ENCODE peak calls at places on chromosome 2, in nine cellular contexts. One of them, this sample, is unnamed.

GRCh38 chr2:234880551-234881211 is 71.1 kb upstream of the SH3BP4 start:
- DNase-seq in stimulated activated CD8-positive, alpha-beta memory T cell treated with anti-CD3 and anti-CD28 coated beads, Interleukin-2, amount 100 ng/mL, for 1 hour: no peak
- DNase-seq in HEK293T: no peak
- DNase-seq in LHCN-M2: peak
- DNase-seq in activated T-helper 2 cell treated with anti-CD3 and anti-CD28 coated beads, Interferon-gamma antibody, Interleukin-2, Interleukin-4, amounts not matched to agents 10 μg/mL and 5 μg/mL and 100 μg/mL, durations not matched to agents 14 hours and 24 hours and 36 hours: peak
- DNase-seq in naive thymus-derived CD8-positive, alpha-beta T cell: no peak
- DNase-seq in fibroblast of pulmonary artery: peak
- DNase-seq in left ventricle myocardium superior: no peak
- DNase-seq in GM04504: no peak
- DNase-seq in this sample: no peak

GRCh38 chr2:61018319-61018750 is 280 bp upstream of the PUS10 start:
- DNase-seq in stimulated activated CD8-positive, alpha-beta memory T cell treated with anti-CD3 and anti-CD28 coated beads, Interleukin-2, amount 100 ng/mL, for 1 hour: no peak
- DNase-seq in HEK293T: peak
- DNase-seq in LHCN-M2: peak
- DNase-seq in activated T-helper 2 cell treated with anti-CD3 and anti-CD28 coated beads, Interferon-gamma antibody, Interleukin-2, Interleukin-4, amounts not matched to agents 10 μg/mL and 5 μg/mL and 100 μg/mL, durations not matched to agents 14 hours and 24 hours and 36 hours: no peak
- DNase-seq in naive thymus-derived CD8-positive, alpha-beta T cell: no peak
- DNase-seq in fibroblast of pulmonary artery: peak
- DNase-seq in left ventricle myocardium superior: no peak
- DNase-seq in GM04504: no peak
- DNase-seq in this sample: no peak

GRCh38 chr2:218814540-218815243 is 16.9 kb downstream of the PRKAG3 start:
- DNase-seq in stimulated activated CD8-positive, alpha-beta memory T cell treated with anti-CD3 and anti-CD28 coated beads, Interleukin-2, amount 100 ng/mL, for 1 hour: no peak
- DNase-seq in HEK293T: no peak
- DNase-seq in LHCN-M2: no peak
- DNase-seq in activated T-helper 2 cell treated with anti-CD3 and anti-CD28 coated beads, Interferon-gamma antibody, Interleukin-2, Interleukin-4, amounts not matched to agents 10 μg/mL and 5 μg/mL and 100 μg/mL, durations not matched to agents 14 hours and 24 hours and 36 hours: no peak
- DNase-seq in naive thymus-derived CD8-positive, alpha-beta T cell: no peak
- DNase-seq in fibroblast of pulmonary artery: no peak
- DNase-seq in left ventricle myocardium superior: no peak
- DNase-seq in GM04504: no peak
- DNase-seq in this sample: no peak

GRCh38 chr2:241722896-241723454 is 11.5 kb upstream of the D2HGDH start:
- DNase-seq in stimulated activated CD8-positive, alpha-beta memory T cell treated with anti-CD3 and anti-CD28 coated beads, Interleukin-2, amount 100 ng/mL, for 1 hour: no peak
- DNase-seq in HEK293T: no peak
- DNase-seq in LHCN-M2: no peak
- DNase-seq in activated T-helper 2 cell treated with anti-CD3 and anti-CD28 coated beads, Interferon-gamma antibody, Interleukin-2, Interleukin-4, amounts not matched to agents 10 μg/mL and 5 μg/mL and 100 μg/mL, durations not matched to agents 14 hours and 24 hours and 36 hours: no peak
- DNase-seq in naive thymus-derived CD8-positive, alpha-beta T cell: no peak
- DNase-seq in fibroblast of pulmonary artery: no peak
- DNase-seq in left ventricle myocardium superior: no peak
- DNase-seq in GM04504: no peak
- DNase-seq in this sample: no peak

GRCh38 chr2:41610501-41611242 is 437.1 kb upstream of the PKDCC start:
- DNase-seq in stimulated activated CD8-positive, alpha-beta memory T cell treated with anti-CD3 and anti-CD28 coated beads, Interleukin-2, amount 100 ng/mL, for 1 hour: no peak
- DNase-seq in HEK293T: no peak
- DNase-seq in LHCN-M2: peak
- DNase-seq in activated T-helper 2 cell treated with anti-CD3 and anti-CD28 coated beads, Interferon-gamma antibody, Interleukin-2, Interleukin-4, amounts not matched to agents 10 μg/mL and 5 μg/mL and 100 μg/mL, durations not matched to agents 14 hours and 24 hours and 36 hours: no peak
- DNase-seq in naive thymus-derived CD8-positive, alpha-beta T cell: no peak
- DNase-seq in fibroblast of pulmonary artery: peak
- DNase-seq in left ventricle myocardium superior: no peak
- DNase-seq in GM04504: no peak
- DNase-seq in this sample: no peak

GRCh38 chr2:38248246-38248645 is 128.8 kb downstream of the ATL2 start:
- DNase-seq in stimulated activated CD8-positive, alpha-beta memory T cell treated with anti-CD3 and anti-CD28 coated beads, Interleukin-2, amount 100 ng/mL, for 1 hour: no peak
- DNase-seq in HEK293T: no peak
- DNase-seq in LHCN-M2: no peak
- DNase-seq in activated T-helper 2 cell treated with anti-CD3 and anti-CD28 coated beads, Interferon-gamma antibody, Interleukin-2, Interleukin-4, amounts not matched to agents 10 μg/mL and 5 μg/mL and 100 μg/mL, durations not matched to agents 14 hours and 24 hours and 36 hours: no peak
- DNase-seq in naive thymus-derived CD8-positive, alpha-beta T cell: no peak
- DNase-seq in fibroblast of pulmonary artery: no peak
- DNase-seq in left ventricle myocardium superior: no peak
- DNase-seq in GM04504: no peak
- DNase-seq in this sample: no peak

GRCh38 chr2:26495705-26496271 is 17.9 kb upstream of the OTOF start:
- DNase-seq in stimulated activated CD8-positive, alpha-beta memory T cell treated with anti-CD3 and anti-CD28 coated beads, Interleukin-2, amount 100 ng/mL, for 1 hour: no peak
- DNase-seq in HEK293T: no peak
- DNase-seq in LHCN-M2: no peak
- DNase-seq in activated T-helper 2 cell treated with anti-CD3 and anti-CD28 coated beads, Interferon-gamma antibody, Interleukin-2, Interleukin-4, amounts not matched to agents 10 μg/mL and 5 μg/mL and 100 μg/mL, durations not matched to agents 14 hours and 24 hours and 36 hours: no peak
- DNase-seq in naive thymus-derived CD8-positive, alpha-beta T cell: no peak
- DNase-seq in fibroblast of pulmonary artery: no peak
- DNase-seq in left ventricle myocardium superior: peak
- DNase-seq in GM04504: no peak
- DNase-seq in this sample: no peak

GRCh38 chr2:161095314-161095713 is 64.9 kb upstream of the TANK start:
- DNase-seq in stimulated activated CD8-positive, alpha-beta memory T cell treated with anti-CD3 and anti-CD28 coated beads, Interleukin-2, amount 100 ng/mL, for 1 hour: no peak
- DNase-seq in HEK293T: no peak
- DNase-seq in LHCN-M2: no peak
- DNase-seq in activated T-helper 2 cell treated with anti-CD3 and anti-CD28 coated beads, Interferon-gamma antibody, Interleukin-2, Interleukin-4, amounts not matched to agents 10 μg/mL and 5 μg/mL and 100 μg/mL, durations not matched to agents 14 hours and 24 hours and 36 hours: no peak
- DNase-seq in naive thymus-derived CD8-positive, alpha-beta T cell: no peak
- DNase-seq in fibroblast of pulmonary artery: no peak
- DNase-seq in left ventricle myocardium superior: no peak
- DNase-seq in GM04504: no peak
- DNase-seq in this sample: no peak

GRCh38 chr2:197941715-197942114 is 137.3 kb downstream of the PLCL1 start:
- DNase-seq in stimulated activated CD8-positive, alpha-beta memory T cell treated with anti-CD3 and anti-CD28 coated beads, Interleukin-2, amount 100 ng/mL, for 1 hour: no peak
- DNase-seq in HEK293T: no peak
- DNase-seq in LHCN-M2: no peak
- DNase-seq in activated T-helper 2 cell treated with anti-CD3 and anti-CD28 coated beads, Interferon-gamma antibody, Interleukin-2, Interleukin-4, amounts not matched to agents 10 μg/mL and 5 μg/mL and 100 μg/mL, durations not matched to agents 14 hours and 24 hours and 36 hours: no peak
- DNase-seq in naive thymus-derived CD8-positive, alpha-beta T cell: no peak
- DNase-seq in fibroblast of pulmonary artery: no peak
- DNase-seq in left ventricle myocardium superior: no peak
- DNase-seq in GM04504: no peak
- DNase-seq in this sample: no peak

GRCh38 chr2:113138428-113139322 is 11.3 kb downstream of the IL1RN start:
- DNase-seq in stimulated activated CD8-positive, alpha-beta memory T cell treated with anti-CD3 and anti-CD28 coated beads, Interleukin-2, amount 100 ng/mL, for 1 hour: no peak
- DNase-seq in HEK293T: peak
- DNase-seq in LHCN-M2: peak
- DNase-seq in activated T-helper 2 cell treated with anti-CD3 and anti-CD28 coated beads, Interferon-gamma antibody, Interleukin-2, Interleukin-4, amounts not matched to agents 10 μg/mL and 5 μg/mL and 100 μg/mL, durations not matched to agents 14 hours and 24 hours and 36 hours: peak
- DNase-seq in naive thymus-derived CD8-positive, alpha-beta T cell: peak
- DNase-seq in fibroblast of pulmonary artery: peak
- DNase-seq in left ventricle myocardium superior: no peak
- DNase-seq in GM04504: peak
- DNase-seq in this sample: peak

GRCh38 chr2:94982661-94983060 is 42.8 kb upstream of the MAL start:
- DNase-seq in stimulated activated CD8-positive, alpha-beta memory T cell treated with anti-CD3 and anti-CD28 coated beads, Interleukin-2, amount 100 ng/mL, for 1 hour: no peak
- DNase-seq in HEK293T: no peak
- DNase-seq in LHCN-M2: peak
- DNase-seq in activated T-helper 2 cell treated with anti-CD3 and anti-CD28 coated beads, Interferon-gamma antibody, Interleukin-2, Interleukin-4, amounts not matched to agents 10 μg/mL and 5 μg/mL and 100 μg/mL, durations not matched to agents 14 hours and 24 hours and 36 hours: no peak
- DNase-seq in naive thymus-derived CD8-positive, alpha-beta T cell: no peak
- DNase-seq in fibroblast of pulmonary artery: peak
- DNase-seq in left ventricle myocardium superior: no peak
- DNase-seq in GM04504: no peak
- DNase-seq in this sample: no peak

This sample was measured in SK-MEL-5.